ENCODE peak calls at places on chromosomes 2 and 18, in five cellular contexts. One of them, this sample, is unnamed.

GRCh38 chr2:158487419-158487818 is 30.7 kb downstream of the PKP4 start:
- DNase-seq in ovary: no peak
- DNase-seq in GM12892: no peak
- DNase-seq in A549: no peak
- DNase-seq in IMR-90: peak; percentile 85
- DNase-seq in this sample: no peak

GRCh38 chr18:29361843-29362242 is 1184.9 kb upstream of the CDH2 start:
- DNase-seq in GM12892: no peak
- DNase-seq in A549: peak; percentile 0
- DNase-seq in IMR-90: no peak
- DNase-seq in ovary: no peak
- DNase-seq in this sample: no peak

GRCh38 chr2:60429681-60430080 is 123.8 kb downstream of the BCL11A start:
- DNase-seq in A549: no peak
- DNase-seq in IMR-90: no peak
- DNase-seq in ovary: no peak
- DNase-seq in GM12892: no peak
- DNase-seq in this sample: no peak

GRCh38 chr2:209334188-209335017 is 89.4 kb upstream of the MAP2 start:
- DNase-seq in GM12892: no peak
- DNase-seq in A549: peak; percentile 62
- DNase-seq in ovary: peak; percentile 18
- DNase-seq in IMR-90: peak; percentile 37
- DNase-seq in this sample: peak; percentile 9

GRCh38 chr2:112486895-112487294 is 4.9 kb downstream of the TTL start:
- DNase-seq in A549: no peak
- DNase-seq in IMR-90: no peak
- DNase-seq in ovary: no peak
- DNase-seq in GM12892: no peak
- DNase-seq in this sample: no peak

GRCh38 chr18:13661779-13662271 is 64.5 kb downstream of the FAM210A start:
- DNase-seq in A549: no peak
- DNase-seq in ovary: no peak
- DNase-seq in IMR-90: no peak
- DNase-seq in GM12892: no peak
- DNase-seq in this sample: no peak

GRCh38 chr2:232891621-232892071 is 21.6 kb downstream of the SNORC start:
- DNase-seq in ovary: no peak
- DNase-seq in A549: no peak
- DNase-seq in IMR-90: peak; percentile 72
- DNase-seq in GM12892: peak; percentile 1
- DNase-seq in this sample: no peak

GRCh38 chr2:109285244-109285651 is 156.2 kb downstream of the SH3RF3 start:
- DNase-seq in ovary: no peak
- DNase-seq in IMR-90: peak; percentile 41
- DNase-seq in GM12892: no peak
- DNase-seq in A549: no peak
- DNase-seq in this sample: peak; percentile 46

GRCh38 chr2:33372940-33373553 is 103.4 kb upstream of the RASGRP3 start:
- DNase-seq in GM12892: peak; percentile 11
- DNase-seq in IMR-90: peak; percentile 28
- DNase-seq in A549: peak; percentile 77
- DNase-seq in ovary: no peak
- DNase-seq in this sample: no peak

GRCh38 chr18:59617468-59617932 is 79.7 kb downstream of the CCBE1 start:
- DNase-seq in ovary: no peak
- DNase-seq in GM12892: no peak
- DNase-seq in A549: no peak
- DNase-seq in IMR-90: no peak
- DNase-seq in this sample: no peak

GRCh38 chr18:59767732-59768131 is 70.5 kb upstream of the CCBE1 start:
- DNase-seq in ovary: no peak
- DNase-seq in GM12892: no peak
- DNase-seq in A549: no peak
- DNase-seq in IMR-90: peak; percentile 78
- DNase-seq in this sample: no peak

GRCh38 chr18:69948919-69949537 is 1.4 kb upstream of the CD226 start:
- DNase-seq in ovary: no peak
- DNase-seq in IMR-90: peak; percentile 57
- DNase-seq in A549: no peak
- DNase-seq in GM12892: peak; percentile 34
- DNase-seq in this sample: no peak

GRCh38 chr2:8682719-8683667 is 1.1 kb downstream of the ID2 start:
- DNase-seq in A549: peak; percentile 51
- DNase-seq in ovary: peak; percentile 28
- DNase-seq in GM12892: no peak
- DNase-seq in IMR-90: peak; percentile 55
- DNase-seq in this sample: no peak

GRCh38 chr18:31610841-31611240 is 19.2 kb downstream of the TTR start:
- DNase-seq in GM12892: no peak
- DNase-seq in A549: peak; percentile 6
- DNase-seq in IMR-90: no peak
- DNase-seq in ovary: no peak
- DNase-seq in this sample: no peak

GRCh38 chr18:34120294-34120693 is 104.4 kb downstream of the NOL4 start:
- DNase-seq in IMR-90: no peak
- DNase-seq in ovary: no peak
- DNase-seq in A549: no peak
- DNase-seq in GM12892: no peak
- DNase-seq in this sample: no peak

GRCh38 chr2:182521453-182522427 is 94.9 kb upstream of the PDE1A start:
- DNase-seq in A549: no peak
- DNase-seq in ovary: no peak
- DNase-seq in GM12892: no peak
- DNase-seq in IMR-90: no peak
- DNase-seq in this sample: no peak

GRCh38 chr18:9901377-9901776 is 12.4 kb upstream of the VAPA start:
- DNase-seq in IMR-90: no peak
- DNase-seq in ovary: peak; percentile 74
- DNase-seq in A549: no peak
- DNase-seq in GM12892: no peak
- DNase-seq in this sample: no peak

GRCh38 chr18:36298113-36298701 is 694 bp downstream of the FHOD3 start:
- DNase-seq in ovary: no peak
- DNase-seq in GM12892: peak; percentile 26
- DNase-seq in A549: no peak
- DNase-seq in IMR-90: no peak
- DNase-seq in this sample: no peak

GRCh38 chr18:74899554-74899953 is 301.9 kb downstream of the ZNF407 start:
- DNase-seq in ovary: peak; percentile 22
- DNase-seq in GM12892: no peak
- DNase-seq in A549: no peak
- DNase-seq in IMR-90: no peak
- DNase-seq in this sample: no peak

GRCh38 chr18:74831571-74832250 is 234.0 kb downstream of the ZNF407 start:
- DNase-seq in A549: no peak
- DNase-seq in ovary: no peak
- DNase-seq in IMR-90: peak; percentile 45
- DNase-seq in GM12892: no peak
- DNase-seq in this sample: no peak

GRCh38 chr2:168612719-168613118 is 156.6 kb downstream of the CERS6 start:
- DNase-seq in ovary: no peak
- DNase-seq in A549: no peak
- DNase-seq in IMR-90: no peak
- DNase-seq in GM12892: no peak
- DNase-seq in this sample: no peak

GRCh38 chr2:44358498-44358897 is 2.8 kb downstream of the PREPL start:
- DNase-seq in A549: no peak
- DNase-seq in GM12892: peak; percentile 13
- DNase-seq in ovary: no peak
- DNase-seq in IMR-90: peak; percentile 70
- DNase-seq in this sample: peak; percentile 8

GRCh38 chr2:40218679-40219078 is 233.2 kb downstream of the SLC8A1 start:
- DNase-seq in A549: no peak
- DNase-seq in GM12892: no peak
- DNase-seq in IMR-90: no peak
- DNase-seq in ovary: peak; percentile 49
- DNase-seq in this sample: no peak

GRCh38 chr2:171260471-171261424 is 100.1 kb upstream of the TLK1 start:
- DNase-seq in IMR-90: no peak
- DNase-seq in GM12892: no peak
- DNase-seq in ovary: no peak
- DNase-seq in A549: no peak
- DNase-seq in this sample: no peak

GRCh38 chr2:56191617-56192016 is 7.8 kb downstream of the CCDC85A start:
- DNase-seq in GM12892: no peak
- DNase-seq in A549: peak; percentile 71
- DNase-seq in IMR-90: peak; percentile 4
- DNase-seq in ovary: no peak
- DNase-seq in this sample: peak; percentile 32

GRCh38 chr2:235011607-235011928 is 59.8 kb downstream of the SH3BP4 start:
- DNase-seq in ovary: no peak
- DNase-seq in A549: no peak
- DNase-seq in GM12892: no peak
- DNase-seq in IMR-90: no peak
- DNase-seq in this sample: no peak

GRCh38 chr2:17877811-17878221 is 651 bp upstream of the KCNS3 start:
- DNase-seq in GM12892: peak; percentile 24
- DNase-seq in IMR-90: no peak
- DNase-seq in A549: no peak
- DNase-seq in ovary: no peak
- DNase-seq in this sample: no peak

GRCh38 chr2:197198890-197199289 is 111.7 kb downstream of the ANKRD44 start:
- DNase-seq in ovary: peak; percentile 29
- DNase-seq in GM12892: peak; percentile 54
- DNase-seq in A549: no peak
- DNase-seq in IMR-90: no peak
- DNase-seq in this sample: no peak

GRCh38 chr2:156325671-156326385 is 6.7 kb downstream of the NR4A2 start:
- DNase-seq in A549: no peak
- DNase-seq in GM12892: no peak
- DNase-seq in IMR-90: no peak
- DNase-seq in ovary: no peak
- DNase-seq in this sample: no peak

GRCh38 chr2:156321243-156321904 is 11.1 kb downstream of the NR4A2 start:
- DNase-seq in A549: no peak
- DNase-seq in ovary: no peak
- DNase-seq in IMR-90: no peak
- DNase-seq in GM12892: no peak
- DNase-seq in this sample: no peak

GRCh38 chr2:156322681-156323211 is 9.8 kb downstream of the NR4A2 start:
- DNase-seq in GM12892: no peak
- DNase-seq in ovary: no peak
- DNase-seq in IMR-90: no peak
- DNase-seq in A549: no peak
- DNase-seq in this sample: no peak

GRCh38 chr2:156322103-156322671 is 10.3 kb downstream of the NR4A2 start:
- DNase-seq in ovary: no peak
- DNase-seq in A549: no peak
- DNase-seq in GM12892: no peak
- DNase-seq in IMR-90: no peak
- DNase-seq in this sample: no peak

GRCh38 chr2:156323754-156324153 is 8.8 kb downstream of the NR4A2 start:
- DNase-seq in GM12892: no peak
- DNase-seq in ovary: no peak
- DNase-seq in IMR-90: no peak
- DNase-seq in A549: no peak
- DNase-seq in this sample: no peak
- TF ChIP-seq POLR2A in GM12892: no peak
- TF ChIP-seq POLR2A in ovary: no peak
- TF ChIP-seq POLR2A in IMR-90: peak; percentile 66
- TF ChIP-seq POLR2A in A549: no peak
- TF ChIP-seq POLR2A in this sample: no peak

DNA sequence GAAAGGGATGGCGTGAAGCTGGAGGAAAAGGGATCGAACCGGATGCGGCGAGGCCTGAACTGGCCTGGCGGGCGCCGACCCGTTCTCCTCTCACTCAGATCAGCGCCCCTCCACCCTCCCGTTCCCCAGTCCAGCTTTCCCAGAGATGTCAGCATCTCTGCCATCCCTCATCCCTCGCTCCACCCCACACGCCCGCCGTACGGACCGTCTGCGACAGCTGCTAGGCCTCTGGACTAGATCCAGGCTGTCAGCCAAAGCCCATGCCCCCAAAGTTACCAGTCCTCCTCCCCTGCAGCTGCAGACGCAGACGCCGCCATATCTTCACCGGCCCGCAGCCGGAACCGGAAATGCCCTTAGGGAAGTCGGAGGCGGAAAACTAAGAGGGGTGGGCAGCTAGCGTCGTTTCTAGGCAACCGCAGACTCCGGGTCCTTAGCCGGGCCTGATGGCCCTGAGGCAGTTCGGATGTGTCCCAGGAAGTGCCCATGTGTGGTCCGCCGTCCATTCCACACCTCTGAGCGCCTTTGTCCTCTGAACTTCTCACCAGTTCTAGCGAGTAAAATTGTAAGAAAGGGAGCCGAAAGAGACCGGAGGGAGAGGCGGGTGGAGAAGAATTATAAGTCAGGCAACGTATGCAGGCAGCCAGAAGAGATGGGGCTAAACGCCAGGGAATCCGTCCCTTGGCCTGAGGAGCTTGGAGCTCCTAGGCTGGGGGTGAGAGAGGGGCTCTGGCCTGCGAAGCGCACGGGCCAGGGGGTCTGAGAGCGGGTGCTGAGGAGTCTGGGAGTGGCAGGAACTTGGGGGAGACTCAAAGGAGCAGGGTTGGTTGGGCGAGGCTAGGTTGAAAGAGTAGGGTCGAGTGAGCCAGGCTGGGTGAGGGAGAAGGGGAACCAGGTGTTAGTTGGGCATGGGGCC is at the start of the genes RNF25 and STK36:
- DNase-seq in IMR-90: peak; percentile 90
- DNase-seq in GM12892: peak; percentile 91
- DNase-seq in A549: peak; percentile 84
- DNase-seq in ovary: peak; percentile 85
- DNase-seq in this sample: peak; percentile 86
- TF ChIP-seq POLR2A in IMR-90: peak; percentile 76
- TF ChIP-seq POLR2A in GM12892: peak; percentile 87
- TF ChIP-seq POLR2A in A549: peak; percentile 88
- TF ChIP-seq POLR2A in ovary: peak; percentile 61
- TF ChIP-seq POLR2A in this sample: peak; percentile 82

GRCh38 chr2:144660518-144661316 is 140.8 kb upstream of the ZEB2 start:
- DNase-seq in IMR-90: peak; percentile 30
- DNase-seq in ovary: no peak
- DNase-seq in GM12892: no peak
- DNase-seq in A549: peak; percentile 12
- DNase-seq in this sample: peak; percentile 3
- TF ChIP-seq POLR2A in IMR-90: no peak
- TF ChIP-seq POLR2A in ovary: no peak
- TF ChIP-seq POLR2A in GM12892: no peak
- TF ChIP-seq POLR2A in A549: no peak
- TF ChIP-seq POLR2A in this sample: no peak

GRCh38 chr2:191316246-191316645 is 71.0 kb downstream of the MYO1B start:
- DNase-seq in GM12892: no peak
- DNase-seq in ovary: no peak
- DNase-seq in IMR-90: peak; percentile 75
- DNase-seq in A549: no peak
- DNase-seq in this sample: no peak

GRCh38 chr2:191319181-191319580 is 74.0 kb downstream of the MYO1B start:
- DNase-seq in IMR-90: peak; percentile 78
- DNase-seq in A549: peak; percentile 24
- DNase-seq in ovary: no peak
- DNase-seq in GM12892: no peak
- DNase-seq in this sample: no peak

GRCh38 chr2:191320881-191321280 is 75.7 kb downstream of the MYO1B start:
- DNase-seq in ovary: no peak
- DNase-seq in GM12892: no peak
- DNase-seq in A549: no peak
- DNase-seq in IMR-90: peak; percentile 56
- DNase-seq in this sample: no peak

GRCh38 chr2:191318037-191318728 is 73.0 kb downstream of the MYO1B start:
- DNase-seq in ovary: no peak
- DNase-seq in GM12892: no peak
- DNase-seq in A549: no peak
- DNase-seq in IMR-90: peak; percentile 75
- DNase-seq in this sample: no peak

GRCh38 chr2:191318729-191319078 is 73.5 kb downstream of the MYO1B start:
- DNase-seq in A549: peak; percentile 75
- DNase-seq in ovary: no peak
- DNase-seq in GM12892: no peak
- DNase-seq in IMR-90: peak; percentile 85
- DNase-seq in this sample: no peak
- TF ChIP-seq POLR2A in A549: no peak
- TF ChIP-seq POLR2A in ovary: no peak
- TF ChIP-seq POLR2A in GM12892: no peak
- TF ChIP-seq POLR2A in IMR-90: no peak
- TF ChIP-seq POLR2A in this sample: no peak